ENCODE peak calls at places on chromosome 2, in seven cellular contexts. M, J, Y, H, Q, P and O are unnamed samples.

GRCh38 chr2:211367711-211368110 is 811.3 kb downstream of the CPS1 start:
- DNase-seq in Y (peak; percentile 62), H (no peak), Q (no peak), J (no peak), M (no peak), P (no peak), O (no peak)

GRCh38 chr2:150538582-150539236 is 51.2 kb upstream of the RND3 start:
- DNase-seq in Y (no peak), Q (no peak), H (no peak), J (no peak), M (no peak), P (no peak), O (peak; percentile 74)

GRCh38 chr2:65316072-65316471 is 88.4 kb downstream of the ACTR2 start:
- DNase-seq in Q (no peak), P (no peak), J (no peak), Y (no peak), M (no peak), H (no peak), O (no peak)

GRCh38 chr2:18722101-18722500 is 132.7 kb upstream of the NT5C1B start:
- DNase-seq in M (no peak), Y (peak; percentile 6), J (no peak), H (no peak), Q (no peak), P (no peak), O (peak; percentile 2)

GRCh38 chr2:54122939-54123338 is 7.5 kb downstream of the ACYP2 start:
- DNase-seq in P (no peak), Y (peak; percentile 85), Q (no peak), J (no peak), H (no peak), M (no peak), O (peak; percentile 86)

GRCh38 chr2:55384786-55385185 is 34.9 kb downstream of the CCDC88A start:
- DNase-seq in M (no peak), Y (no peak), P (no peak), H (no peak), J (no peak), Q (no peak), O (no peak)

GRCh38 chr2:166170356-166170755 is 42.5 kb upstream of the SCN1A start:
- DNase-seq in Y (peak; percentile 74), Q (no peak), H (no peak), J (no peak), P (no peak), M (no peak), O (no peak)

GRCh38 chr2:159265171-159265576 is 21.3 kb downstream of the WDSUB1 start:
- DNase-seq in H (no peak), J (no peak), M (no peak), Q (no peak), P (no peak), Y (peak; percentile 81), O (peak; percentile 38)

GRCh38 chr2:127610561-127610960 is 35.4 kb upstream of the GPR17 start:
- DNase-seq in J (no peak), Q (no peak), Y (no peak), M (no peak), H (no peak), P (no peak), O (no peak)

GRCh38 chr2:155377178-155377780 is 678.8 kb downstream of the KCNJ3 start:
- DNase-seq in Q (no peak), H (no peak), Y (peak; percentile 46), P (no peak), J (no peak), M (no peak), O (peak; percentile 16)

GRCh38 chr2:31251851-31252250 is 17.9 kb downstream of the EHD3 start:
- DNase-seq in Q (no peak), H (no peak), Y (no peak), M (no peak), J (no peak), P (no peak), O (no peak)

GRCh38 chr2:42788-43187 is 3.5 kb downstream of the FAM110C start:
- DNase-seq in M (no peak), H (no peak), J (no peak), Y (no peak), Q (no peak), P (no peak), O (no peak)

GRCh38 chr2:238702691-238703415 is 145.0 kb upstream of the TWIST2 start:
- DNase-seq in J (no peak), Q (no peak), M (no peak), P (no peak), H (no peak), Y (no peak), O (no peak)

GRCh38 chr2:166293984-166294383 is 81.8 kb downstream of the SCN9A start:
- DNase-seq in J (no peak), Y (peak; percentile 6), Q (no peak), H (no peak), P (no peak), M (no peak), O (peak; percentile 32)

GRCh38 chr2:11242545-11243174 is 87.4 kb downstream of the SLC66A3 start:
- DNase-seq in M (no peak), J (no peak), H (no peak), P (no peak), Q (no peak), Y (no peak), O (no peak)

GRCh38 chr2:103788875-103789715 is 1027.3 kb downstream of the TMEM182 start:
- DNase-seq in Y (peak; percentile 90), M (no peak), H (no peak), Q (no peak), J (no peak), P (no peak), O (no peak)

GRCh38 chr2:68157002-68157401 is 686 bp upstream of the PNO1 start:
- DNase-seq in Q (no peak), Y (no peak), P (no peak), H (no peak), M (no peak), J (no peak), O (peak; percentile 8)

GRCh38 chr2:163469561-163469962 is 266.2 kb downstream of the FIGN start:
- DNase-seq in Y (no peak), P (no peak), M (no peak), H (no peak), J (no peak), Q (no peak), O (no peak)

GRCh38 chr2:172977330-172978052 is 98.2 kb upstream of the MAP3K20 start:
- DNase-seq in H (peak; percentile 27), M (no peak), J (no peak), Y (no peak), P (no peak), Q (no peak), O (no peak)

GRCh38 chr2:181190711-181191110 is 210.3 kb downstream of the UBE2E3 start:
- DNase-seq in Y (no peak), M (no peak), H (no peak), J (no peak), P (no peak), Q (no peak), O (no peak)

GRCh38 chr2:173866858-173867620 is 98.1 kb downstream of the SP3 start:
- DNase-seq in Y (no peak), H (no peak), J (no peak), P (no peak), Q (no peak), M (no peak), O (no peak)

GRCh38 chr2:28709101-28709500 is 42.5 kb upstream of the PPP1CB start:
- DNase-seq in P (no peak), M (no peak), Q (no peak), J (no peak), H (no peak), Y (no peak), O (no peak)

GRCh38 chr2:203689424-203690109 is 16.9 kb upstream of the CD28 start:
- DNase-seq in H (no peak), Y (no peak), M (no peak), P (peak; percentile 57), Q (no peak), J (no peak), O (no peak)

GRCh38 chr2:120814352-120814751 is 78.7 kb downstream of the GLI2 start:
- DNase-seq in H (no peak), P (no peak), J (no peak), Q (no peak), M (no peak), Y (no peak), O (no peak)

GRCh38 chr2:177393381-177393780 is 808 bp downstream of the AGPS start:
- DNase-seq in Y (no peak), Q (peak; percentile 19), P (peak; percentile 31), M (no peak), H (no peak), J (no peak), O (no peak)

GRCh38 chr2:208134928-208135586 is 5.4 kb upstream of the CRYGC start:
- DNase-seq in Q (no peak), H (peak; percentile 14), M (no peak), P (no peak), J (no peak), Y (peak; percentile 55), O (no peak)

GRCh38 chr2:118835739-118836410 is 11.6 kb downstream of the EN1 start:
- DNase-seq in Y (no peak), P (peak; percentile 27), M (no peak), J (no peak), Q (no peak), H (no peak), O (no peak)

GRCh38 chr2:240369725-240370585 is 65.5 kb upstream of the GPC1 start:
- DNase-seq in Y (peak; percentile 94), M (no peak), J (no peak), H (no peak), Q (no peak), P (peak; percentile 64), O (peak; percentile 95)

GRCh38 chr2:23532311-23533013 is 147.5 kb downstream of the KLHL29 start:
- DNase-seq in J (no peak), P (no peak), Y (no peak), M (peak; percentile 21), Q (peak; percentile 49), H (peak; percentile 51), O (no peak)

GRCh38 chr2:39723497-39723896 is 55.6 kb downstream of the THUMPD2 start:
- DNase-seq in Q (no peak), P (no peak), H (no peak), J (no peak), M (no peak), Y (no peak), O (no peak)

GRCh38 chr2:176504431-176504830 is 235.2 kb downstream of the MTX2 start:
- DNase-seq in M (no peak), Y (no peak), Q (no peak), H (no peak), J (no peak), P (no peak), O (no peak)

GRCh38 chr2:216688731-216689360 is 6.5 kb downstream of the IGFBP5 start:
- DNase-seq in Y (no peak), P (no peak), H (no peak), M (no peak), J (no peak), Q (no peak), O (no peak)

GRCh38 chr2:84938194-84938879 is 32.6 kb upstream of the KCMF1 start:
- DNase-seq in P (no peak), H (peak; percentile 65), Y (peak; percentile 67), Q (peak; percentile 42), M (peak; percentile 36), J (no peak), O (no peak)

GRCh38 chr2:69559696-69560482 is 83.7 kb downstream of the AAK1 start:
- DNase-seq in J (no peak), H (peak; percentile 16), Q (peak; percentile 26), M (no peak), P (peak; percentile 44), Y (peak; percentile 48), O (peak; percentile 49)

GRCh38 chr2:240139011-240139441 is 1.4 kb downstream of the OTOS start:
- DNase-seq in H (no peak), P (no peak), Q (no peak), J (no peak), M (no peak), Y (no peak), O (no peak)

GRCh38 chr2:88903744-88904353 is 212.4 kb downstream of the RPIA start:
- DNase-seq in J (no peak), H (no peak), M (no peak), Y (peak; percentile 17), P (peak; percentile 25), Q (no peak), O (peak; percentile 37)

GRCh38 chr2:162798407-162798806 is 40.2 kb downstream of the KCNH7 start:
- DNase-seq in P (no peak), H (no peak), J (no peak), Q (no peak), Y (no peak), M (no peak), O (no peak)

GRCh38 chr2:101516349-101516748 is 41.4 kb upstream of the RFX8 start:
- DNase-seq in J (no peak), Q (no peak), Y (no peak), P (no peak), M (no peak), H (no peak), O (no peak)